ENCODE peak calls at places on chromosomes 3 and 15, in eight cellular contexts. One of them, this sample, is unnamed.

GRCh38 chr15:68982976-68983550 is 31.4 kb upstream of the NOX5 start:
- DNase-seq in AG09309: no peak
- DNase-seq in retinal pigment epithelial cell: no peak
- DNase-seq in colonic mucosa: no peak
- DNase-seq in IMR-90: no peak
- DNase-seq in mucosa of descending colon: no peak
- DNase-seq in uterus: no peak
- DNase-seq in CD4-positive, CD25-positive, alpha-beta regulatory T cell: no peak
- DNase-seq in this sample: no peak

GRCh38 chr15:43267439-43267838 is 711 bp upstream of the TGM5 start:
- DNase-seq in mucosa of descending colon: no peak
- DNase-seq in CD4-positive, CD25-positive, alpha-beta regulatory T cell: no peak
- DNase-seq in AG09309: no peak
- DNase-seq in IMR-90: no peak
- DNase-seq in retinal pigment epithelial cell: no peak
- DNase-seq in uterus: no peak
- DNase-seq in colonic mucosa: no peak
- DNase-seq in this sample: no peak

GRCh38 chr15:34119291-34119690 is 17.4 kb downstream of the PGBD4 start:
- DNase-seq in uterus: no peak
- DNase-seq in colonic mucosa: no peak
- DNase-seq in AG09309: peak
- DNase-seq in CD4-positive, CD25-positive, alpha-beta regulatory T cell: no peak
- DNase-seq in retinal pigment epithelial cell: no peak
- DNase-seq in IMR-90: no peak
- DNase-seq in mucosa of descending colon: no peak
- DNase-seq in this sample: no peak

GRCh38 chr15:33242669-33243191 is 48.2 kb upstream of the FMN1 start:
- DNase-seq in uterus: no peak
- DNase-seq in retinal pigment epithelial cell: no peak
- DNase-seq in CD4-positive, CD25-positive, alpha-beta regulatory T cell: no peak
- DNase-seq in AG09309: no peak
- DNase-seq in colonic mucosa: no peak
- DNase-seq in mucosa of descending colon: no peak
- DNase-seq in IMR-90: no peak
- DNase-seq in this sample: no peak

GRCh38 chr3:153161714-153162512 is at the start of gene RAP2B:
- DNase-seq in AG09309: peak
- DNase-seq in IMR-90: peak
- DNase-seq in mucosa of descending colon: peak
- DNase-seq in CD4-positive, CD25-positive, alpha-beta regulatory T cell: peak
- DNase-seq in uterus: peak
- DNase-seq in colonic mucosa: peak
- DNase-seq in retinal pigment epithelial cell: peak
- DNase-seq in this sample: peak

GRCh38 chr3:49720383-49721164 is 1.1 kb upstream of the AMIGO3 start:
- DNase-seq in uterus: no peak
- DNase-seq in CD4-positive, CD25-positive, alpha-beta regulatory T cell: no peak
- DNase-seq in IMR-90: no peak
- DNase-seq in mucosa of descending colon: no peak
- DNase-seq in colonic mucosa: no peak
- DNase-seq in retinal pigment epithelial cell: no peak
- DNase-seq in AG09309: no peak
- DNase-seq in this sample: peak

GRCh38 chr3:174270841-174271240 is 588.3 kb upstream of the NAALADL2 start:
- DNase-seq in IMR-90: peak
- DNase-seq in AG09309: peak
- DNase-seq in colonic mucosa: no peak
- DNase-seq in uterus: no peak
- DNase-seq in retinal pigment epithelial cell: peak
- DNase-seq in mucosa of descending colon: no peak
- DNase-seq in CD4-positive, CD25-positive, alpha-beta regulatory T cell: no peak
- DNase-seq in this sample: no peak

GRCh38 chr3:170809021-170809974 is 60.7 kb downstream of the RPL22L1 start:
- DNase-seq in uterus: no peak
- DNase-seq in AG09309: no peak
- DNase-seq in retinal pigment epithelial cell: no peak
- DNase-seq in CD4-positive, CD25-positive, alpha-beta regulatory T cell: no peak
- DNase-seq in IMR-90: peak
- DNase-seq in mucosa of descending colon: no peak
- DNase-seq in colonic mucosa: peak
- DNase-seq in this sample: no peak

GRCh38 chr3:127484601-127485388 is 105.7 kb downstream of the TPRA1 start:
- DNase-seq in uterus: no peak
- DNase-seq in CD4-positive, CD25-positive, alpha-beta regulatory T cell: no peak
- DNase-seq in IMR-90: no peak
- DNase-seq in colonic mucosa: peak
- DNase-seq in mucosa of descending colon: no peak
- DNase-seq in retinal pigment epithelial cell: peak
- DNase-seq in AG09309: no peak
- DNase-seq in this sample: peak

GRCh38 chr3:22691407-22691806 is 511.7 kb upstream of the UBE2E2 start:
- DNase-seq in CD4-positive, CD25-positive, alpha-beta regulatory T cell: no peak
- DNase-seq in uterus: no peak
- DNase-seq in colonic mucosa: no peak
- DNase-seq in IMR-90: no peak
- DNase-seq in AG09309: no peak
- DNase-seq in retinal pigment epithelial cell: no peak
- DNase-seq in mucosa of descending colon: no peak
- DNase-seq in this sample: no peak

GRCh38 chr3:14806641-14807263 is 12.0 kb upstream of the FGD5 start:
- DNase-seq in retinal pigment epithelial cell: no peak
- DNase-seq in colonic mucosa: no peak
- DNase-seq in IMR-90: peak
- DNase-seq in mucosa of descending colon: no peak
- DNase-seq in uterus: no peak
- DNase-seq in AG09309: no peak
- DNase-seq in CD4-positive, CD25-positive, alpha-beta regulatory T cell: no peak
- DNase-seq in this sample: peak

GRCh38 chr15:32919749-32920414 is 202.1 kb downstream of the GREM1 start:
- DNase-seq in mucosa of descending colon: no peak
- DNase-seq in IMR-90: peak
- DNase-seq in CD4-positive, CD25-positive, alpha-beta regulatory T cell: no peak
- DNase-seq in retinal pigment epithelial cell: no peak
- DNase-seq in uterus: no peak
- DNase-seq in AG09309: peak
- DNase-seq in colonic mucosa: no peak
- DNase-seq in this sample: no peak

GRCh38 chr3:56772926-56773587 is 28.7 kb downstream of the ARHGEF3 start:
- DNase-seq in uterus: no peak
- DNase-seq in AG09309: no peak
- DNase-seq in IMR-90: no peak
- DNase-seq in retinal pigment epithelial cell: no peak
- DNase-seq in colonic mucosa: no peak
- DNase-seq in mucosa of descending colon: no peak
- DNase-seq in CD4-positive, CD25-positive, alpha-beta regulatory T cell: no peak
- DNase-seq in this sample: no peak

GRCh38 chr3:167611718-167612117 is 42.0 kb downstream of the WDR49 start:
- DNase-seq in mucosa of descending colon: no peak
- DNase-seq in AG09309: no peak
- DNase-seq in colonic mucosa: no peak
- DNase-seq in retinal pigment epithelial cell: no peak
- DNase-seq in uterus: no peak
- DNase-seq in IMR-90: no peak
- DNase-seq in CD4-positive, CD25-positive, alpha-beta regulatory T cell: no peak
- DNase-seq in this sample: no peak

GRCh38 chr15:96354731-96355560 is 24.4 kb downstream of the NR2F2 start:
- DNase-seq in mucosa of descending colon: no peak
- DNase-seq in IMR-90: peak
- DNase-seq in CD4-positive, CD25-positive, alpha-beta regulatory T cell: no peak
- DNase-seq in retinal pigment epithelial cell: peak
- DNase-seq in AG09309: peak
- DNase-seq in uterus: no peak
- DNase-seq in colonic mucosa: no peak
- DNase-seq in this sample: no peak

GRCh38 chr3:18725668-18726407 is 300.7 kb upstream of the SATB1 start:
- DNase-seq in AG09309: no peak
- DNase-seq in CD4-positive, CD25-positive, alpha-beta regulatory T cell: no peak
- DNase-seq in colonic mucosa: no peak
- DNase-seq in mucosa of descending colon: no peak
- DNase-seq in IMR-90: no peak
- DNase-seq in retinal pigment epithelial cell: no peak
- DNase-seq in uterus: no peak
- DNase-seq in this sample: no peak
- H3K4me3 ChIP-seq in AG09309: no peak
- H3K4me3 ChIP-seq in CD4-positive, CD25-positive, alpha-beta regulatory T cell: peak
- H3K4me3 ChIP-seq in colonic mucosa: no peak
- H3K4me3 ChIP-seq in mucosa of descending colon: no peak
- H3K4me3 ChIP-seq in IMR-90: no peak
- H3K4me3 ChIP-seq in retinal pigment epithelial cell: no peak
- H3K4me3 ChIP-seq in uterus: no peak
- H3K4me3 ChIP-seq in this sample: peak

GRCh38 chr3:184514151-184514490 is 47.5 kb upstream of the EPHB3 start:
- DNase-seq in AG09309: no peak
- DNase-seq in uterus: no peak
- DNase-seq in mucosa of descending colon: no peak
- DNase-seq in IMR-90: no peak
- DNase-seq in retinal pigment epithelial cell: no peak
- DNase-seq in colonic mucosa: peak
- DNase-seq in CD4-positive, CD25-positive, alpha-beta regulatory T cell: no peak
- DNase-seq in this sample: no peak

GRCh38 chr3:184508938-184509337 is 52.6 kb upstream of the EPHB3 start:
- DNase-seq in mucosa of descending colon: no peak
- DNase-seq in AG09309: no peak
- DNase-seq in uterus: no peak
- DNase-seq in colonic mucosa: no peak
- DNase-seq in retinal pigment epithelial cell: no peak
- DNase-seq in IMR-90: no peak
- DNase-seq in CD4-positive, CD25-positive, alpha-beta regulatory T cell: no peak
- DNase-seq in this sample: no peak

GRCh38 chr3:184512621-184513020 is 49.0 kb upstream of the EPHB3 start:
- DNase-seq in CD4-positive, CD25-positive, alpha-beta regulatory T cell: no peak
- DNase-seq in colonic mucosa: peak
- DNase-seq in uterus: no peak
- DNase-seq in mucosa of descending colon: no peak
- DNase-seq in retinal pigment epithelial cell: no peak
- DNase-seq in AG09309: no peak
- DNase-seq in IMR-90: no peak
- DNase-seq in this sample: no peak

GRCh38 chr3:184511741-184512140 is 49.8 kb upstream of the EPHB3 start:
- DNase-seq in mucosa of descending colon: no peak
- DNase-seq in CD4-positive, CD25-positive, alpha-beta regulatory T cell: no peak
- DNase-seq in colonic mucosa: no peak
- DNase-seq in AG09309: no peak
- DNase-seq in IMR-90: no peak
- DNase-seq in uterus: no peak
- DNase-seq in retinal pigment epithelial cell: no peak
- DNase-seq in this sample: no peak

DNA sequence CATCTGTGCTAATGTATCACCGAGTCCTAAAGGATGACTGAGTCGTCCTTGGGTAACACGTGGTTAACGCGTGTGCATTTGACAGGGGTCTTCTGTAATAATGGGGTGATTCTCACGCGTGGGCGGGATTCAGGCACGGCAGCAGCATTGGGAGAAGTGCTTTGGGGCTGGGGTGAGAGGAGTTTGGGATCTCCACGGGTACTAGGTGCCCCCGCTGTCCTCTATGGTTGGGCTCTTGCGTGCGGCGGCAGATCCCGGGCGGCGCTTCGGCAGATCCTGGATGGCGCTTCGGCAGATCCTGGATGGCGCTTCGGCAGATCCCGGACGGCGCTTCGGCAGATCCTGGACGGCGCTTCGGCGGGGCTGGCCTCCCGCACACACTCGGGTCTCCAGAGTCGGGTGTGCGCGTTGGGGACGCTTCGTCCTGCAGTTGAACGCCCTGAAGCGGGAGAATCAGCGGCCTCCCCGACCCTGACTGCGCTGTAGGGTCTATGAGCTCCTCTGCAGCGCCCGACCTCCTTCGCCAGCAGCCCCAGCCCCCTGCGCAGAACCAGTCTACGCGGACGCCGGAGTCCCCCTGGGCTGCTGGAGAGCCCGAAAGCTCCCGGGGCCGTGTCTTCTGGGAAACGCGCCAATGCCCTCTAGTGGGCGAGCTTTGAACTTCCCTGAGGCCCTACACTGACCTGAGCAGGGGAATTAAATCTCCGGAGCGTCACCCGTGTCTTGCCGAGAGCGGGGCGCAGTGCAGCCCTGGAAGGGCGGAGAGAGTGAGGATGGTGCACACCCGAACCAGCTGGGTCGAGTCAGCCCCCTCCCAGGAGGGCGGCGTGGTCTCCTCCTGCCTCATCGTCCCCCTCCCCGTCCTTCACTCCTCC is 48.1 kb upstream of the EPHB3 start:
- DNase-seq in CD4-positive, CD25-positive, alpha-beta regulatory T cell: peak
- DNase-seq in mucosa of descending colon: peak
- DNase-seq in IMR-90: peak
- DNase-seq in AG09309: no peak
- DNase-seq in colonic mucosa: peak
- DNase-seq in uterus: peak
- DNase-seq in retinal pigment epithelial cell: peak
- DNase-seq in this sample: peak
- H3K4me3 ChIP-seq in CD4-positive, CD25-positive, alpha-beta regulatory T cell: no peak
- H3K4me3 ChIP-seq in mucosa of descending colon: no peak
- H3K4me3 ChIP-seq in IMR-90: no peak
- H3K4me3 ChIP-seq in AG09309: peak
- H3K4me3 ChIP-seq in colonic mucosa: peak
- H3K4me3 ChIP-seq in uterus: peak
- H3K4me3 ChIP-seq in retinal pigment epithelial cell: peak
- H3K4me3 ChIP-seq in this sample: peak

GRCh38 chr3:106176734-106177133 is 307.9 kb upstream of the CBLB start:
- DNase-seq in CD4-positive, CD25-positive, alpha-beta regulatory T cell: peak
- DNase-seq in mucosa of descending colon: no peak
- DNase-seq in AG09309: no peak
- DNase-seq in uterus: no peak
- DNase-seq in colonic mucosa: no peak
- DNase-seq in IMR-90: peak
- DNase-seq in retinal pigment epithelial cell: no peak
- DNase-seq in this sample: no peak
- H3K4me3 ChIP-seq in CD4-positive, CD25-positive, alpha-beta regulatory T cell: peak
- H3K4me3 ChIP-seq in mucosa of descending colon: no peak
- H3K4me3 ChIP-seq in AG09309: no peak
- H3K4me3 ChIP-seq in uterus: no peak
- H3K4me3 ChIP-seq in colonic mucosa: no peak
- H3K4me3 ChIP-seq in IMR-90: peak
- H3K4me3 ChIP-seq in retinal pigment epithelial cell: no peak
- H3K4me3 ChIP-seq in this sample: peak

GRCh38 chr3:183117046-183117445 is 17.8 kb upstream of the MCCC1 start:
- DNase-seq in AG09309: no peak
- DNase-seq in IMR-90: no peak
- DNase-seq in colonic mucosa: no peak
- DNase-seq in mucosa of descending colon: no peak
- DNase-seq in CD4-positive, CD25-positive, alpha-beta regulatory T cell: no peak
- DNase-seq in retinal pigment epithelial cell: no peak
- DNase-seq in uterus: no peak
- DNase-seq in this sample: no peak

GRCh38 chr3:183120538-183121215 is 21.4 kb upstream of the MCCC1 start:
- DNase-seq in mucosa of descending colon: no peak
- DNase-seq in IMR-90: no peak
- DNase-seq in uterus: no peak
- DNase-seq in CD4-positive, CD25-positive, alpha-beta regulatory T cell: no peak
- DNase-seq in AG09309: no peak
- DNase-seq in colonic mucosa: no peak
- DNase-seq in retinal pigment epithelial cell: no peak
- DNase-seq in this sample: no peak

GRCh38 chr3:183116051-183116614 is 16.8 kb upstream of the MCCC1 start:
- DNase-seq in IMR-90: no peak
- DNase-seq in CD4-positive, CD25-positive, alpha-beta regulatory T cell: peak
- DNase-seq in uterus: no peak
- DNase-seq in retinal pigment epithelial cell: no peak
- DNase-seq in AG09309: no peak
- DNase-seq in mucosa of descending colon: peak
- DNase-seq in colonic mucosa: peak
- DNase-seq in this sample: peak

GRCh38 chr3:183114374-183114773 is 15.1 kb upstream of the MCCC1 start:
- DNase-seq in CD4-positive, CD25-positive, alpha-beta regulatory T cell: no peak
- DNase-seq in uterus: no peak
- DNase-seq in colonic mucosa: no peak
- DNase-seq in AG09309: no peak
- DNase-seq in retinal pigment epithelial cell: no peak
- DNase-seq in mucosa of descending colon: no peak
- DNase-seq in IMR-90: no peak
- DNase-seq in this sample: no peak

GRCh38 chr3:183114779-183115178 is 15.5 kb upstream of the MCCC1 start:
- DNase-seq in AG09309: no peak
- DNase-seq in mucosa of descending colon: no peak
- DNase-seq in uterus: no peak
- DNase-seq in colonic mucosa: no peak
- DNase-seq in IMR-90: no peak
- DNase-seq in retinal pigment epithelial cell: no peak
- DNase-seq in CD4-positive, CD25-positive, alpha-beta regulatory T cell: no peak
- DNase-seq in this sample: no peak
- H3K4me3 ChIP-seq in AG09309: no peak
- H3K4me3 ChIP-seq in mucosa of descending colon: no peak
- H3K4me3 ChIP-seq in uterus: no peak
- H3K4me3 ChIP-seq in colonic mucosa: no peak
- H3K4me3 ChIP-seq in IMR-90: no peak
- H3K4me3 ChIP-seq in retinal pigment epithelial cell: no peak
- H3K4me3 ChIP-seq in CD4-positive, CD25-positive, alpha-beta regulatory T cell: no peak
- H3K4me3 ChIP-seq in this sample: no peak